ENCODE peak calls at places on chromosomes 13 and 19, in seven cellular contexts. Y, Z, Q, D, F, I and N are unnamed samples.

GRCh38 chr13:51444922-51445321 is 7.9 kb downstream of the INTS6 start:
- DNase-seq in Y (no peak), Z (no peak), Q (no peak), D (no peak), F (no peak), I (no peak), N (no peak)

GRCh38 chr19:44927746-44928145 is 13.3 kb downstream of the APOC1 start:
- DNase-seq in Y (no peak), Z (no peak), Q (no peak), D (no peak), F (no peak), I (no peak), N (no peak)

GRCh38 chr13:41596190-41596589 is 138.8 kb downstream of the RGCC start:
- DNase-seq in Y (no peak), Z (no peak), Q (no peak), D (no peak), F (no peak), I (no peak), N (no peak)

GRCh38 chr19:44807652-44808462 is 1.0 kb upstream of the BCAM start:
- DNase-seq in Y (no peak), Z (peak), Q (no peak), D (no peak), F (no peak), I (peak), N (no peak)

GRCh38 chr13:29937836-29938235 is 87.4 kb upstream of the UBL3 start:
- DNase-seq in Y (no peak), Z (no peak), Q (peak), D (no peak), F (peak), I (no peak), N (no peak)

GRCh38 chr19:38944981-38945506 is 14.3 kb downstream of the MRPS12 start:
- DNase-seq in Y (peak), Z (no peak), Q (no peak), D (no peak), F (peak), I (no peak), N (no peak)

GRCh38 chr19:18672606-18673337 is 10.7 kb upstream of the CRTC1 start:
- DNase-seq in Y (no peak), Z (peak), Q (no peak), D (no peak), F (peak), I (no peak), N (no peak)

GRCh38 chr13:52848455-52849190 is at the start of gene PCDH8:
- DNase-seq in Y (no peak), Z (no peak), Q (no peak), D (no peak), F (peak), I (no peak), N (no peak)